ENCODE peak calls at places on chromosomes 6 and 20, in five cellular contexts. E, L, C, U and B are unnamed samples.

GRCh38 chr6:116251568-116252384 is 2.1 kb downstream of the TSPYL4 start:
- DNase-seq in E (peak), L (no peak), C (peak), U (no peak), B (no peak)

GRCh38 chr6:168387911-168388310 is 53.1 kb upstream of the SMOC2 start:
- DNase-seq in E (no peak), L (no peak), C (no peak), U (no peak), B (no peak)

GRCh38 chr20:25545171-25545570 is 40.2 kb downstream of the NINL start:
- DNase-seq in E (no peak), L (no peak), C (no peak), U (no peak), B (no peak)

GRCh38 chr6:107443904-107444267 is 15.5 kb downstream of the PDSS2 start:
- DNase-seq in E (no peak), L (no peak), C (no peak), U (no peak), B (no peak)

GRCh38 chr6:155706341-155706740 is 250.7 kb upstream of the NOX3 start:
- DNase-seq in E (no peak), L (no peak), C (peak), U (no peak), B (no peak)

GRCh38 chr6:133837801-133838349 is 51.0 kb upstream of the TCF21 start:
- DNase-seq in E (peak), L (peak), C (peak), U (peak), B (peak)

GRCh38 chr6:20542927-20543602 is 8.8 kb downstream of the CDKAL1 start:
- DNase-seq in E (peak), L (no peak), C (no peak), U (no peak), B (no peak)

GRCh38 chr20:1313236-1313964 is 15.5 kb downstream of the SDCBP2 start:
- DNase-seq in E (peak), L (peak), C (peak), U (peak), B (peak)

GRCh38 chr6:41072836-41073202 is at the start of gene NFYA:
- DNase-seq in E (no peak), L (peak), C (peak), U (peak), B (peak)

GRCh38 chr6:144601221-144601620 is 316.1 kb downstream of the UTRN start:
- DNase-seq in E (no peak), L (no peak), C (no peak), U (no peak), B (no peak)

GRCh38 chr20:32966382-32966781 is 37.9 kb downstream of the SUN5 start:
- DNase-seq in E (no peak), L (no peak), C (no peak), U (no peak), B (no peak)

GRCh38 chr20:62307226-62308101 is 4.7 kb downstream of the ADRM1 start:
- DNase-seq in E (no peak), L (no peak), C (no peak), U (no peak), B (no peak)

GRCh38 chr20:61938839-61939690 is 126.6 kb downstream of the TAF4 start:
- DNase-seq in E (no peak), L (no peak), C (no peak), U (no peak), B (no peak)

GRCh38 chr20:49929142-49929494 is 7.1 kb upstream of the RNF114 start:
- DNase-seq in E (no peak), L (no peak), C (no peak), U (no peak), B (no peak)

GRCh38 chr20:36231331-36231730 is 4.9 kb upstream of the AAR2 start:
- DNase-seq in E (no peak), L (no peak), C (no peak), U (no peak), B (no peak)

GRCh38 chr6:31952140-31952805 is 6.4 kb downstream of the CFB start:
- DNase-seq in E (peak), L (no peak), C (peak), U (no peak), B (no peak)

GRCh38 chr6:42627674-42628073 is 63.8 kb downstream of the UBR2 start:
- DNase-seq in E (peak), L (no peak), C (no peak), U (no peak), B (no peak)

GRCh38 chr20:48544402-48545333 is 283.1 kb downstream of the PREX1 start:
- DNase-seq in E (no peak), L (no peak), C (peak), U (no peak), B (no peak)

GRCh38 chr6:89503641-89504040 is 70.7 kb downstream of the ANKRD6 start:
- DNase-seq in E (no peak), L (no peak), C (no peak), U (no peak), B (no peak)

GRCh38 chr6:26421259-26422144 is 18.8 kb upstream of the BTN3A3 start:
- DNase-seq in E (peak), L (peak), C (peak), U (peak), B (peak)

GRCh38 chr6:1624848-1625341 is 15.2 kb downstream of the FOXC1 start:
- DNase-seq in E (no peak), L (no peak), C (peak), U (no peak), B (no peak)

GRCh38 chr6:52620055-52620905 is 43.4 kb upstream of the TRAM2 start:
- DNase-seq in E (no peak), L (no peak), C (no peak), U (no peak), B (no peak)

GRCh38 chr6:113500221-113500620 is 356.9 kb upstream of the MARCKS start:
- DNase-seq in E (no peak), L (no peak), C (no peak), U (no peak), B (no peak)

GRCh38 chr6:109448615-109449014 is 7.0 kb downstream of the MICAL1 start:
- DNase-seq in E (no peak), L (no peak), C (no peak), U (no peak), B (no peak)

GRCh38 chr20:50642288-50642803 is 49.0 kb downstream of the RIPOR3 start:
- DNase-seq in E (no peak), L (no peak), C (peak), U (no peak), B (no peak)

GRCh38 chr20:37179671-37180524 is 550 bp upstream of the MROH8 start:
- DNase-seq in E (peak), L (no peak), C (no peak), U (no peak), B (no peak)

GRCh38 chr20:58026361-58026760 is 202.1 kb downstream of the ANKRD60 start:
- DNase-seq in E (no peak), L (no peak), C (no peak), U (no peak), B (no peak)

GRCh38 chr6:20401403-20402180 is at the start of gene E2F3:
- DNase-seq in E (peak), L (peak), C (peak), U (peak), B (peak)

GRCh38 chr6:34679552-34680255 is 16.9 kb downstream of the ILRUN start:
- DNase-seq in E (no peak), L (no peak), C (peak), U (no peak), B (no peak)

GRCh38 chr6:17093692-17094091 is 8.2 kb upstream of the STMND1 start:
- DNase-seq in E (peak), L (no peak), C (no peak), U (no peak), B (no peak)

GRCh38 chr6:149451361-149452061 is 33.3 kb downstream of the ZC3H12D start:
- DNase-seq in E (no peak), L (no peak), C (no peak), U (no peak), B (no peak)

GRCh38 chr20:13771853-13772453 is 12.8 kb downstream of the ESF1 start:
- DNase-seq in E (peak), L (peak), C (peak), U (no peak), B (no peak)

GRCh38 chr6:13307508-13307995 is 20.8 kb downstream of the TBC1D7 start:
- DNase-seq in E (peak), L (no peak), C (no peak), U (no peak), B (no peak)

GRCh38 chr6:145214570-145214969 is 520.8 kb downstream of the EPM2A start:
- DNase-seq in E (peak), L (no peak), C (peak), U (no peak), B (no peak)

GRCh38 chr20:17967595-17968365 is 814 bp downstream of the SNX5 start:
- DNase-seq in E (peak), L (peak), C (no peak), U (no peak), B (no peak)

GRCh38 chr6:72622094-72622540 is 253 bp downstream of the KCNQ5 start:
- DNase-seq in E (peak), L (peak), C (peak), U (peak), B (peak)